ENCODE peak calls at places on chromosome 1, in seven cellular contexts. One of them, this sample, is unnamed.
A peak's percentile ranks its signal among the peaks of the same experiment; 100 is the strongest.

GRCh38 chr1:172885976-172886375 is 164.8 kb downstream of the TNFSF18 start:
- DNase-seq in pancreas: no peak
- DNase-seq in sigmoid colon: no peak
- DNase-seq in heart right ventricle: no peak
- DNase-seq in psoas muscle: no peak
- DNase-seq in CD4-positive, CD25-positive, alpha-beta regulatory T cell: no peak
- DNase-seq in cardiac muscle cell: no peak
- DNase-seq in this sample: no peak

GRCh38 chr1:55311057-55311631 is 96.0 kb upstream of the USP24 start:
- DNase-seq in heart right ventricle: no peak
- DNase-seq in psoas muscle: no peak
- DNase-seq in sigmoid colon: no peak
- DNase-seq in pancreas: no peak
- DNase-seq in cardiac muscle cell: no peak
- DNase-seq in CD4-positive, CD25-positive, alpha-beta regulatory T cell: no peak
- DNase-seq in this sample: no peak

GRCh38 chr1:232844791-232845190 is 39.6 kb downstream of the MAP10 start:
- DNase-seq in psoas muscle: no peak
- DNase-seq in heart right ventricle: no peak
- DNase-seq in CD4-positive, CD25-positive, alpha-beta regulatory T cell: no peak
- DNase-seq in pancreas: no peak
- DNase-seq in sigmoid colon: no peak
- DNase-seq in cardiac muscle cell: no peak
- DNase-seq in this sample: no peak

GRCh38 chr1:2528016-2528415 is 1.6 kb upstream of the PANK4 start:
- DNase-seq in pancreas: no peak
- DNase-seq in CD4-positive, CD25-positive, alpha-beta regulatory T cell: no peak
- DNase-seq in heart right ventricle: peak; percentile 80
- DNase-seq in cardiac muscle cell: no peak
- DNase-seq in sigmoid colon: no peak
- DNase-seq in psoas muscle: peak; percentile 78
- DNase-seq in this sample: no peak

GRCh38 chr1:226978350-226979114 is 38.4 kb downstream of the COQ8A start:
- DNase-seq in cardiac muscle cell: no peak
- DNase-seq in heart right ventricle: no peak
- DNase-seq in sigmoid colon: peak; percentile 51
- DNase-seq in CD4-positive, CD25-positive, alpha-beta regulatory T cell: no peak
- DNase-seq in pancreas: no peak
- DNase-seq in psoas muscle: no peak
- DNase-seq in this sample: no peak

GRCh38 chr1:45617618-45618017 is 6.2 kb downstream of the CCDC17 start:
- DNase-seq in sigmoid colon: no peak
- DNase-seq in psoas muscle: no peak
- DNase-seq in cardiac muscle cell: no peak
- DNase-seq in heart right ventricle: no peak
- DNase-seq in CD4-positive, CD25-positive, alpha-beta regulatory T cell: no peak
- DNase-seq in pancreas: no peak
- DNase-seq in this sample: no peak

GRCh38 chr1:193629875-193630274 is 443.5 kb upstream of the B3GALT2 start:
- DNase-seq in pancreas: no peak
- DNase-seq in heart right ventricle: no peak
- DNase-seq in CD4-positive, CD25-positive, alpha-beta regulatory T cell: no peak
- DNase-seq in cardiac muscle cell: no peak
- DNase-seq in sigmoid colon: no peak
- DNase-seq in psoas muscle: no peak
- DNase-seq in this sample: no peak

GRCh38 chr1:224169876-224170275 is 13.2 kb upstream of the DEGS1 start:
- DNase-seq in psoas muscle: no peak
- DNase-seq in heart right ventricle: no peak
- DNase-seq in CD4-positive, CD25-positive, alpha-beta regulatory T cell: no peak
- DNase-seq in cardiac muscle cell: no peak
- DNase-seq in pancreas: no peak
- DNase-seq in sigmoid colon: no peak
- DNase-seq in this sample: no peak

GRCh38 chr1:206700445-206701036 is 15.8 kb downstream of the MAPKAPK2 start:
- DNase-seq in heart right ventricle: no peak
- DNase-seq in psoas muscle: no peak
- DNase-seq in pancreas: no peak
- DNase-seq in cardiac muscle cell: no peak
- DNase-seq in CD4-positive, CD25-positive, alpha-beta regulatory T cell: no peak
- DNase-seq in sigmoid colon: peak; percentile 53
- DNase-seq in this sample: no peak

GRCh38 chr1:207316141-207316540 is 5.3 kb upstream of the CD55 start:
- DNase-seq in cardiac muscle cell: no peak
- DNase-seq in psoas muscle: no peak
- DNase-seq in heart right ventricle: no peak
- DNase-seq in pancreas: peak; percentile 83
- DNase-seq in CD4-positive, CD25-positive, alpha-beta regulatory T cell: no peak
- DNase-seq in sigmoid colon: no peak
- DNase-seq in this sample: no peak

GRCh38 chr1:115837762-115838421 is 3.0 kb downstream of the NHLH2 start:
- DNase-seq in cardiac muscle cell: no peak
- DNase-seq in sigmoid colon: no peak
- DNase-seq in psoas muscle: no peak
- DNase-seq in heart right ventricle: no peak
- DNase-seq in CD4-positive, CD25-positive, alpha-beta regulatory T cell: no peak
- DNase-seq in pancreas: no peak
- DNase-seq in this sample: no peak

GRCh38 chr1:27575861-27576331 is 28.0 kb downstream of the AHDC1 start:
- DNase-seq in heart right ventricle: peak; percentile 84
- DNase-seq in pancreas: peak; percentile 77
- DNase-seq in CD4-positive, CD25-positive, alpha-beta regulatory T cell: no peak
- DNase-seq in psoas muscle: peak; percentile 86
- DNase-seq in cardiac muscle cell: peak; percentile 94
- DNase-seq in sigmoid colon: peak; percentile 93
- DNase-seq in this sample: no peak

GRCh38 chr1:38546630-38547029 is 312.9 kb downstream of the RRAGC start:
- DNase-seq in heart right ventricle: no peak
- DNase-seq in psoas muscle: no peak
- DNase-seq in cardiac muscle cell: no peak
- DNase-seq in CD4-positive, CD25-positive, alpha-beta regulatory T cell: no peak
- DNase-seq in pancreas: no peak
- DNase-seq in sigmoid colon: no peak
- DNase-seq in this sample: no peak

GRCh38 chr1:40390857-40391256 is 17.3 kb downstream of the SMAP2 start:
- DNase-seq in heart right ventricle: no peak
- DNase-seq in sigmoid colon: no peak
- DNase-seq in pancreas: no peak
- DNase-seq in psoas muscle: no peak
- DNase-seq in CD4-positive, CD25-positive, alpha-beta regulatory T cell: no peak
- DNase-seq in cardiac muscle cell: no peak
- DNase-seq in this sample: no peak

GRCh38 chr1:40391688-40392145 is 18.2 kb downstream of the SMAP2 start:
- DNase-seq in CD4-positive, CD25-positive, alpha-beta regulatory T cell: peak; percentile 35
- DNase-seq in cardiac muscle cell: no peak
- DNase-seq in pancreas: no peak
- DNase-seq in heart right ventricle: no peak
- DNase-seq in psoas muscle: no peak
- DNase-seq in sigmoid colon: no peak
- DNase-seq in this sample: no peak

GRCh38 chr1:40392206-40392605 is 18.7 kb downstream of the SMAP2 start:
- DNase-seq in pancreas: no peak
- DNase-seq in CD4-positive, CD25-positive, alpha-beta regulatory T cell: no peak
- DNase-seq in psoas muscle: no peak
- DNase-seq in sigmoid colon: no peak
- DNase-seq in cardiac muscle cell: no peak
- DNase-seq in heart right ventricle: no peak
- DNase-seq in this sample: no peak

GRCh38 chr1:40389234-40389815 is 15.8 kb downstream of the SMAP2 start:
- DNase-seq in CD4-positive, CD25-positive, alpha-beta regulatory T cell: peak; percentile 54
- DNase-seq in heart right ventricle: no peak
- DNase-seq in sigmoid colon: no peak
- DNase-seq in psoas muscle: no peak
- DNase-seq in pancreas: no peak
- DNase-seq in cardiac muscle cell: no peak
- DNase-seq in this sample: no peak

GRCh38 chr1:40389871-40390560 is 16.5 kb downstream of the SMAP2 start:
- DNase-seq in heart right ventricle: no peak
- DNase-seq in pancreas: no peak
- DNase-seq in sigmoid colon: peak; percentile 74
- DNase-seq in psoas muscle: no peak
- DNase-seq in CD4-positive, CD25-positive, alpha-beta regulatory T cell: no peak
- DNase-seq in cardiac muscle cell: no peak
- DNase-seq in this sample: no peak
- H3K27ac ChIP-seq in heart right ventricle: no peak overlapping the region
- H3K27ac ChIP-seq in pancreas: no peak overlapping the region
- H3K27ac ChIP-seq in sigmoid colon: peak overlapping the region; percentile 53
- H3K27ac ChIP-seq in psoas muscle: peak overlapping the region; percentile 53
- H3K27ac ChIP-seq in CD4-positive, CD25-positive, alpha-beta regulatory T cell: peak overlapping the region; percentile 99
- H3K27ac ChIP-seq in cardiac muscle cell: no peak overlapping the region
- H3K27ac ChIP-seq in this sample: no peak overlapping the region

GRCh38 chr1:201411292-201411691 is 10.2 kb downstream of the TNNI1 start:
- DNase-seq in psoas muscle: no peak
- DNase-seq in pancreas: no peak
- DNase-seq in cardiac muscle cell: no peak
- DNase-seq in heart right ventricle: no peak
- DNase-seq in sigmoid colon: no peak
- DNase-seq in CD4-positive, CD25-positive, alpha-beta regulatory T cell: no peak
- DNase-seq in this sample: no peak
- H3K27me3 ChIP-seq in psoas muscle: no peaks in the 10 kb centered on the region
- H3K27me3 ChIP-seq in pancreas: no peaks in the 10 kb centered on the region
- H3K27me3 ChIP-seq in cardiac muscle cell: no peaks in the 10 kb centered on the region
- H3K27me3 ChIP-seq in heart right ventricle: no peaks in the 10 kb centered on the region
- H3K27me3 ChIP-seq in sigmoid colon: no peaks in the 10 kb centered on the region
- H3K27me3 ChIP-seq in CD4-positive, CD25-positive, alpha-beta regulatory T cell: no peaks in the 10 kb centered on the region
- H3K27me3 ChIP-seq in this sample: no peaks in the 10 kb centered on the region

GRCh38 chr1:168603501-168604107 is 27.2 kb downstream of the XCL1 start:
- DNase-seq in cardiac muscle cell: peak; percentile 88
- DNase-seq in pancreas: peak; percentile 67
- DNase-seq in heart right ventricle: peak; percentile 78
- DNase-seq in sigmoid colon: peak; percentile 88
- DNase-seq in psoas muscle: peak; percentile 75
- DNase-seq in CD4-positive, CD25-positive, alpha-beta regulatory T cell: peak; percentile 64
- DNase-seq in this sample: peak; percentile 30
- H3K36me3 ChIP-seq in cardiac muscle cell: no peaks in the 10 kb centered on the region
- H3K36me3 ChIP-seq in pancreas: no peaks in the 10 kb centered on the region
- H3K36me3 ChIP-seq in heart right ventricle: no peaks in the 10 kb centered on the region
- H3K36me3 ChIP-seq in sigmoid colon: no peaks in the 10 kb centered on the region
- H3K36me3 ChIP-seq in psoas muscle: no peaks in the 10 kb centered on the region
- H3K36me3 ChIP-seq in CD4-positive, CD25-positive, alpha-beta regulatory T cell: no peaks in the 10 kb centered on the region
- H3K36me3 ChIP-seq in this sample: no peaks in the 10 kb centered on the region

GRCh38 chr1:203325418-203326091 is 20.2 kb downstream of the BTG2 start:
- DNase-seq in heart right ventricle: peak; percentile 74
- DNase-seq in cardiac muscle cell: no peak
- DNase-seq in psoas muscle: peak; percentile 58
- DNase-seq in sigmoid colon: peak; percentile 86
- DNase-seq in CD4-positive, CD25-positive, alpha-beta regulatory T cell: no peak
- DNase-seq in pancreas: peak; percentile 71
- DNase-seq in this sample: no peak

GRCh38 chr1:203323587-203323986 is 18.3 kb downstream of the BTG2 start:
- DNase-seq in heart right ventricle: no peak
- DNase-seq in CD4-positive, CD25-positive, alpha-beta regulatory T cell: no peak
- DNase-seq in psoas muscle: no peak
- DNase-seq in cardiac muscle cell: no peak
- DNase-seq in sigmoid colon: peak; percentile 61
- DNase-seq in pancreas: no peak
- DNase-seq in this sample: no peak

GRCh38 chr1:203325004-203325417 is 19.7 kb downstream of the BTG2 start:
- DNase-seq in cardiac muscle cell: no peak
- DNase-seq in psoas muscle: no peak
- DNase-seq in pancreas: no peak
- DNase-seq in sigmoid colon: no peak
- DNase-seq in heart right ventricle: no peak
- DNase-seq in CD4-positive, CD25-positive, alpha-beta regulatory T cell: peak; percentile 78
- DNase-seq in this sample: no peak

GRCh38 chr1:203322480-203323179 is 17.3 kb downstream of the BTG2 start:
- DNase-seq in heart right ventricle: no peak
- DNase-seq in pancreas: no peak
- DNase-seq in CD4-positive, CD25-positive, alpha-beta regulatory T cell: no peak
- DNase-seq in psoas muscle: no peak
- DNase-seq in sigmoid colon: peak; percentile 71
- DNase-seq in cardiac muscle cell: no peak
- DNase-seq in this sample: no peak

DNA sequence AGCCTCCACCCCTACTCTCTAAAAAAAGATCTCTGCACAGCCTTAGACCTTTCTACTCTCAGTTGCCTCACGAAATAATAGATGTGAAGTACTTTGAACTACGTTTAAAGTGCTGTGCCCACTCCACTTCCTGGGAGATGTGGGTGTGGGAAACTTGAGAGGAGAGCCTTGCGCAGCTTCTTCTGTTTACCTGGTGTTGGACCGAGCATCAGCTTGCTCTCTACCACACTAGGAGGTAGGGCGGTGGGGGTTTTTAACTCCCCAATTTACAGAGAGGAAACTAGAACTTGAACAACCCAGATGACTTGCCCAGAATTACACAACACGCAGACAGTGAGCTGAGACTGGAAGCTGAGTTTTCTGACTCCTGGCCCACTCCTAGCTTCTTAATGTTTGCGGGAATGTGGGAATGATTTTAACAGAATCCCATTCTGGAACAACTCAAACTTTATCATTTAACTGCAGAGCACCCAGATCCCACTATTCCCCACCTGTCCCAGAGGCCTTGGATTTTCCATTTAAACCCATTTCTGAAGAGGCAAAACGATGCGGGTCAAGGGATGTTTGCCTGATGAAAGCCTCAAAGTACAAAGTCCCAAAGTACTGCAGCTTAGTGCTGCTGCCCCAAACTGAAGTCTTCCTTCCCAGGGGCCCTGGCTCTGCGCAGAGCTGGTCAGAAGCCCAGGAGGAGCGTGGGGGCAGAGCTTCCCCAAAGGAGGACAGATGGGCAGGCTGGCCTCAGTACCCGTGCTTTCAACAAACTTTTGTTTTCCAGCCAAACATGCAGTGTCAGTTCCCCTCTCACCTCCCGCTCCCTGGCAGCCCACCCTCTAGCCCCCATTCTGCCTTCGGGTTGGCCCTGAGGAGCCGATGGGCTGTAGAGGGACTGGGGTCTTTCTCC is 19.0 kb downstream of the BTG2 start:
- DNase-seq in cardiac muscle cell: no peak
- DNase-seq in CD4-positive, CD25-positive, alpha-beta regulatory T cell: peak; percentile 83
- DNase-seq in pancreas: no peak
- DNase-seq in psoas muscle: no peak
- DNase-seq in heart right ventricle: no peak
- DNase-seq in sigmoid colon: peak; percentile 69
- DNase-seq in this sample: no peak
- H3K27ac ChIP-seq in cardiac muscle cell: no peak overlapping the region
- H3K27ac ChIP-seq in CD4-positive, CD25-positive, alpha-beta regulatory T cell: peak overlapping the region; percentile 100
- H3K27ac ChIP-seq in pancreas: no peak overlapping the region
- H3K27ac ChIP-seq in psoas muscle: peak overlapping the region; percentile 50
- H3K27ac ChIP-seq in heart right ventricle: peak overlapping the region; percentile 84
- H3K27ac ChIP-seq in sigmoid colon: peak overlapping the region; percentile 49
- H3K27ac ChIP-seq in this sample: peak overlapping the region; percentile 36

DNA sequence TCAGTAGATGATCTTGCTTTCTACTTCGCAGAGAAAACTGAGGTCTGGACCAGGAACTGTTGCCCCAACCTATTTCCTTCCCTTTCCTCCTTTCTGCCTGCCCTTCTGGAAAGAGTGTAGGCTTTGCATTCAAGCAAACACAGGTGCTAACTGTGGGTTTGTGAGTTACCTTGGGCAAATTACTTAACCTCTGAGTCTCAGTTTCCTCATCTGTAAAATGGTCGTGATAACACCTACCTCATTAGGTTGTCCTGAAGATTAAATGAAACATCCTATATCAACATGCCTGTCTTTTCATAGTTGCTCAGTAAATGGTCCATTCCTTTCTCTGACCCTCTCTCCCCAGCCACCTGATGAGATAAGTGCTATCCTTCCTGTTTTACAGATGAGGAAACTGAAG is 9.5 kb upstream of the BLACAT1 start:
- DNase-seq in sigmoid colon: no peak
- DNase-seq in heart right ventricle: no peak
- DNase-seq in CD4-positive, CD25-positive, alpha-beta regulatory T cell: no peak
- DNase-seq in cardiac muscle cell: no peak
- DNase-seq in pancreas: no peak
- DNase-seq in psoas muscle: no peak
- DNase-seq in this sample: no peak
- H3K27me3 ChIP-seq in sigmoid colon: no peaks in the 10 kb centered on the region
- H3K27me3 ChIP-seq in heart right ventricle: peaks cover 29% of the 10 kb centered on the region
- H3K27me3 ChIP-seq in CD4-positive, CD25-positive, alpha-beta regulatory T cell: peaks cover 11% of the 10 kb centered on the region
- H3K27me3 ChIP-seq in cardiac muscle cell: peaks cover 5% of the 10 kb centered on the region
- H3K27me3 ChIP-seq in pancreas: no peaks in the 10 kb centered on the region
- H3K27me3 ChIP-seq in psoas muscle: no peaks in the 10 kb centered on the region
- H3K27me3 ChIP-seq in this sample: no peaks in the 10 kb centered on the region

This sample was measured in thoracic aorta.